ENCODE peak calls at places on chromosomes 11 and 22, in five cellular contexts. E is HCT116, B is A549, Y is GM12865, L is psoas muscle. K is an unnamed sample.

GRCh38 chr11:34644669-34645406 is 23.9 kb downstream of the EHF start:
- DNase-seq in E (no peak), L (no peak), Y (no peak), B (no peak), K (no peak)

GRCh38 chr11:105621985-105622384 is 12.1 kb downstream of the GRIA4 start:
- DNase-seq in L (no peak), E (no peak), Y (no peak), B (no peak), K (no peak)

GRCh38 chr11:82246926-82247325 is 486.7 kb downstream of the FAM181B start:
- DNase-seq in Y (no peak), L (no peak), E (no peak), B (no peak), K (no peak)

GRCh38 chr11:61675826-61676225 is 4.4 kb upstream of the DAGLA start:
- DNase-seq in Y (no peak), B (no peak), L (peak), E (no peak), K (no peak)

GRCh38 chr11:2531987-2532703 is 87.3 kb downstream of the KCNQ1 start:
- DNase-seq in L (peak), E (no peak), B (no peak), Y (no peak), K (peak)

GRCh38 chr11:117649656-117650055 is 147.4 kb downstream of the DSCAML1 start:
- DNase-seq in E (no peak), Y (no peak), B (no peak), L (no peak), K (no peak)

GRCh38 chr11:60978546-60979380 is 7.3 kb downstream of the CD6 start:
- DNase-seq in L (no peak), B (no peak), E (no peak), Y (peak), K (no peak)

GRCh38 chr11:46560300-46561025 is 33.4 kb downstream of the AMBRA1 start:
- DNase-seq in Y (peak), B (no peak), E (no peak), L (no peak), K (no peak)

GRCh38 chr11:10272132-10272531 is 21.9 kb downstream of the SBF2 start:
- DNase-seq in Y (no peak), B (no peak), E (no peak), L (no peak), K (no peak)

GRCh38 chr11:20363149-20363499 is 390 bp upstream of the HTATIP2 start:
- DNase-seq in L (no peak), Y (no peak), E (no peak), B (no peak), K (no peak)

GRCh38 chr11:74221816-74222215 is 50.7 kb downstream of the PPME1 start:
- DNase-seq in Y (no peak), E (no peak), L (no peak), B (no peak), K (no peak)

GRCh38 chr22:19178065-19178658 is 374 bp downstream of the SLC25A1 start:
- DNase-seq in E (no peak), L (peak), Y (no peak), B (peak), K (peak)

GRCh38 chr11:15776387-15776786 is 580.0 kb downstream of the SOX6 start:
- DNase-seq in L (no peak), B (no peak), Y (no peak), E (no peak), K (no peak)

GRCh38 chr11:43942651-43943356 is 367 bp downstream of the C11orf96 start:
- DNase-seq in L (peak), B (peak), Y (no peak), E (no peak), K (no peak)

GRCh38 chr11:132450631-132451030 is 1080.2 kb downstream of the NTM start:
- DNase-seq in E (no peak), Y (no peak), B (no peak), L (no peak), K (no peak)

GRCh38 chr11:127199306-127199801 is 198.8 kb upstream of the KIRREL3 start:
- DNase-seq in E (no peak), Y (no peak), B (no peak), L (no peak), K (no peak)

GRCh38 chr22:22785316-22786065 is 102.1 kb upstream of the IGLL5 start:
- DNase-seq in E (no peak), B (no peak), L (no peak), Y (no peak), K (no peak)

GRCh38 chr22:24095816-24096215 is 84.7 kb downstream of the CABIN1 start:
- DNase-seq in B (no peak), E (no peak), L (no peak), Y (no peak), K (no peak)

GRCh38 chr11:71418643-71419042 is 29.6 kb downstream of the DHCR7 start:
- DNase-seq in E (no peak), L (no peak), B (no peak), Y (peak), K (no peak)

GRCh38 chr11:116882386-116882785 is 45.0 kb upstream of the APOA1 start:
- DNase-seq in Y (no peak), B (no peak), E (peak), L (no peak), K (no peak)

GRCh38 chr22:28146401-28147304 is 227.6 kb upstream of the PITPNB start:
- DNase-seq in L (no peak), B (no peak), Y (no peak), E (no peak), K (no peak)

GRCh38 chr11:12439615-12440014 is 62.2 kb downstream of the PARVA start:
- DNase-seq in E (no peak), B (no peak), L (no peak), Y (no peak), K (no peak)

GRCh38 chr11:1342946-1343345 is 33.5 kb upstream of the TOLLIP start:
- DNase-seq in B (no peak), L (no peak), E (no peak), Y (no peak), K (no peak)

GRCh38 chr22:30205281-30206115 is 41.1 kb downstream of the LIF start:
- DNase-seq in E (no peak), L (peak), Y (no peak), B (peak), K (no peak)

GRCh38 chr11:111793863-111794262 is 27.7 kb upstream of the PPP2R1B start:
- DNase-seq in Y (no peak), E (no peak), L (no peak), B (no peak), K (no peak)

GRCh38 chr11:9138612-9139579 is 47.5 kb upstream of the SCUBE2 start:
- DNase-seq in E (peak), L (no peak), Y (no peak), B (peak), K (peak)

DNA sequence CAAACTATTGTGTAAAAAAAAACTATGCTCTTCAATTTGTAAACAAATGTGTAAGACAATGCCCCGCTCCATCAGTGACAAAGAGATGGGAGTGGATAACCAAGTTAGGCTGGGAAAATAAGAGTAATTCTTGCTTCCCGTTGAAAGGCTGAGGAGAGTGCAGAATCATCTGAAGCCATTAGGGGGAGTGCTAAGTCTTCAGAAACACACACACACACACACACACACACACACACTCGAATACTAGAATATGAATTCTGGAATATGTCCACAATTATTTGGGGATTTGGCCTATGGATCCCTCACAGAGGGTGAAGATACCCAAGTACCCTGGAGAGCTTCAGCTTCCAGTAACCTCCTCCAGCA is 27.8 kb upstream of the ROBO3 start:
- DNase-seq in E (peak), Y (peak), L (no peak), B (peak), K (no peak)
- TF ChIP-seq CTCF in E (peak), Y (peak), L (no peak), B (no peak), K (no peak)

DNA sequence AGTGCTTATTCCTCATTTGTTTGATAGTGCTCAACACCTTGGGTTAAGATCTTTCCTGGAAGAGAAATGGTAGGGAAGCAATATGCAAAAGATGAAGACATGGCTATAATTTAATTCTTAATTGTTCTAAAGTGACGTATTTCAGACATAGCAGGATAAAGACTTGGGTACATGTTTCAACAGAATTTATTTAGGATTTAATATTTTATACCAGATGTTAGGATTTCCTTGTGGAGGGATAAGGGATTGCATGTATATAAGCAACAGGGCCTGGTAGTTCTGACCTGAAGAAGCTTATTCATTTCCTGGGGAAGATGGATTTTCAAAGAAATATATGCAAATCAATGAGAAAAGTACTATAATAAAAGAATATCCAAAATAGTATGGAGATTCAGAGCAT is 163.8 kb downstream of the FAT3 start:
- DNase-seq in Y (no peak), B (peak), E (no peak), L (no peak), K (no peak)
- TF ChIP-seq CTCF in Y (no peak), B (no peak), E (no peak), L (no peak), K (peak)

DNA sequence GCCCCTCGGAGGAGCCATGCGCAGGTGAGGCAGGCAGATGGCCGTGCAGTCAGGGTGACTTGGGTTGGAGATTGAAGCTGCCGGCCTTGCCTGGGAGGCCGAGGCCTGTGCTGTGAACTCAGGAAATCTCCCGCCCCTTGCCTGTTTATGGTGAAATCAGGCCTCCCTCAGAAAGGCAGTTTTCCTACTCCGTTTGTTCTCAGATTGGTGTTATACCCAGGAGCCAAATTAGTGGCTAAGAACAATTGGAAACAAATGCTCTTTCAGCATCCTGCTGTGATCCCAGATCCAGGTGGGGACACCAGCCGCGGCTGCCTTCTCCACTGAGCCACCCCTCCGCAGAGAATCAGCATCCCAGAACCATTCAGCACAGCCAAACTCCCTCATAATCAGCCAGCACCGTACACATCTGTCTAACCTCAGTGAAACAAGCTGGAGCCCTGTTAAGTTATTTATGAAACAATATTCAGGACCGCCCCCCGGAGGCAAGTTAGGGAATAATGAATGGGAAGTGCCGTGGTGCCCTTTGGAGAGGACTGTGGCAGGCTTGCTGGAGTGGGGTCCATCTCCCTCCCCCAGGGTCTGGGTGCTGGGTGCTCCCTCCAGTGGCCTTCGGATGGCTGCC is 60.0 kb downstream of the PKNOX2 start:
- DNase-seq in Y (no peak), L (no peak), B (no peak), E (peak), K (no peak)
- TF ChIP-seq CTCF in Y (no peak), L (peak), B (no peak), E (peak), K (no peak)

GRCh38 chr22:37030560-37031281 is 11.2 kb downstream of the MPST start:
- DNase-seq in B (no peak), L (no peak), E (no peak), Y (no peak), K (no peak)
- TF ChIP-seq CTCF in B (no peak), L (no peak), E (peak), Y (no peak), K (no peak)

GRCh38 chr11:119262668-119263351 is 54.1 kb downstream of the MCAM start:
- DNase-seq in Y (peak), E (no peak), B (no peak), L (no peak), K (no peak)
- TF ChIP-seq CTCF in Y (no peak), E (no peak), B (no peak), L (no peak), K (no peak)

GRCh38 chr11:58134151-58134550 is 8.8 kb upstream of the OR9I1 start:
- DNase-seq in B (no peak), L (no peak), E (no peak), Y (no peak), K (no peak)

GRCh38 chr11:58135171-58135570 is 9.8 kb upstream of the OR9I1 start:
- DNase-seq in E (no peak), L (no peak), B (no peak), Y (no peak), K (no peak)

DNA sequence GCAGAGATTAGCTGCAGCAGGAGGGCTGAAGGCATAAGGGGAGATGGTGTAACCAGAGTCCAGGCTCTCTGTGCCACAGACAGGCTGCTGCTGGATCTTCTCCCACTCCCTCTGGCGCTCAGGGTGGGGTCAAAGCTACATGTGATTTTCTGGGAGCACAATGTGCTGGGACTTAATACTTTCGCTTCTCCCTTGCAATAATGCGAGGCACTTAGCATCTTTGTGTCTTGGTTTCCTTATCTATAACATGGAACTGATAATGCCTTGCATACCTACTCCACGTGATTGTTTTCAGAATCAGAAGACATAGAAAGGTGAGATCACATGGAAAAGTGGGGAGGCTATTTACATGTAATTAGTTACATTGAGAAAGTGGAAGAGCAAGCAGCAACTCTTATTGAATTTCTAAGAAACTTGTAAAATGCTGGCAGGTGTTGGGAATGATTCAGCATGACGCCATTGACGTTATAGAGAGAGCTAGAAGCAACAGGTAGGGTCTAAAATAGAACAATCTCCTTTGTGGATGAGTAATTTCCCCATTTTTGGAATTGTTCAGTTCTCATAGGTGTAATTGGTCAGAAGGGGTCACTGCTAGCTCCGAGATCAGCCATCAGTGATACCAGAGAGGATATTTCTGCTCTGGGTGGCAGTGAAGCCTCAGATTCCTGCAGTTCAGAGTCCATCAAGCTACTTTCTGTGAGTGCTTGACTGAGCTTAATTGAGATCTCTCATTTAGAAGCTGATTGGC is 8.2 kb upstream of the OR9I1 start:
- DNase-seq in B (no peak), Y (no peak), L (no peak), E (no peak), K (no peak)
- TF ChIP-seq CTCF in B (no peak), Y (no peak), L (no peak), E (no peak), K (no peak)

GRCh38 chr11:72696866-72697428 is 22.7 kb upstream of the PDE2A start:
- DNase-seq in L (peak), E (no peak), Y (no peak), B (no peak), K (peak)

GRCh38 chr11:72692498-72693237 is 18.4 kb upstream of the PDE2A start:
- DNase-seq in B (no peak), E (no peak), L (peak), Y (no peak), K (no peak)

GRCh38 chr11:72695354-72695753 is 21.1 kb upstream of the PDE2A start:
- DNase-seq in Y (no peak), E (no peak), L (no peak), B (no peak), K (no peak)

GRCh38 chr11:72697814-72698213 is 23.6 kb upstream of the PDE2A start:
- DNase-seq in Y (no peak), E (no peak), B (no peak), L (no peak), K (no peak)

DNA sequence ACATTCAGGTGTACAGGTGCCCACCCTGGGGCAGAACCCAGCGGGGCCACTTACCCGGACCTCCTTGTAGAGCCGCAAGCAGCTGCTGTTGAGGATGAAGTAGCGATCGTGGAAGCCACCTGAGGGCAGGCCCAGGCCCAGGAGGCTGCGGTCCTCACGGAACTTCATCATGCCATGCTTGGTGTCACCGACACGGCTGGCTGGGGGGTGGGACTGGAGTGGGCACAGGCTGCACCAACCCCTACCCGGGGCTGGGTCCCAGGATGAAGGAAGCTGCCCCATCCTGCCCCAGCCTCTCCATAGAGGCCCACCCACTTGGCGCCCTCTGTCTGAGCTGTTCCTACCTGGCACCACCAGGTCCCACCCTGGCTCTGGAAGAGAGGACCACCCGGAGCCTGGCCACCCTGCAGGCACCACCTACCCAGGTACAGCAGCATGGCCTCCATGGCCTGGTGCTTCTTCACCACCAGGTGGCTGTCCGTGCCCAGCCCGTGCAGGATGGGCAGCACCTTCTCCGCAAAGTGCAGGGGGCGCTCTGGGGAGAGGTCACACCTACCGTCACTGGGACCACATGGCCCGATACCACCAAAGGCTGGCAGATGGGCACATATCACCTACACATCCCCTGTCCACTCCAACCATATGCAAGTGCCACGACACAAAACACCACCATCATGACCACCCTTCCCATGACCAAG is 19.2 kb upstream of the PDE2A start:
- DNase-seq in L (peak), E (no peak), Y (no peak), B (no peak), K (no peak)
- TF ChIP-seq CTCF in L (no peak), E (peak), Y (no peak), B (no peak), K (no peak)

DNA sequence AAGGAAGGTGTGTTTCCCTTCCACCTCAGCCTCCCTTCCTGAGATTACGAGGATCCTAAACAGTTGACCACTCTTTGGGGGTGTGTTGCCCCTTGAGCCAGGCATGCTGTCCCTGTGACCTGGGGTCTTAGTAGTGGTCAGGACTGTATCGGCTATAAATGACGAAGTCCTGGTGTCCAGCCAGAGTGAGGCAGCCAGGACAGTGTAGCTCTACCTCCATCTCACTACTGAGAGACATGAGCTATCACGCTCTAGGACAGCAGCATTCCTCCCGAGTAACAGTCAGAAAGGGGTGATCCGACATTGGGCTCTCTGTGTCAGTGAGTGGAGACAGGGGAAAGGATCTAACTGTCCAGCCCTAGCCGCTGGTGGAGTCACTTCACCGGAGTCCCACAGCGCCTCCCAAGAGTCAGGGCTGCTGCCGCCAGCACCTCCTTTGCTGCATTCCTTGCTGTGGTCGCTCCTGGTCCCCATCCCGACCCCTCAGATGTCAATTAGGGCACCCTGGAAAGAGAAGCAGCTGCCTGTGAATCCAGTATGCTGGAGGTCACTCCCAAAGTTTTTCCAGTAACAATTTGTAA is 3.3 kb upstream of the B3GNT6 start:
- DNase-seq in L (no peak), Y (no peak), B (no peak), E (no peak), K (no peak)
- TF ChIP-seq CTCF in L (no peak), Y (no peak), B (no peak), E (no peak), K (no peak)

K was measured in pancreas.